ENCODE peak calls at places on chromosomes 6 and 20, in six cellular contexts. One of them, this sample, is unnamed.

GRCh38 chr20:4544765-4545164 is 176.9 kb upstream of the PRND start:
- DNase-seq in heart left ventricle: no peak
- DNase-seq in uterus: no peak
- DNase-seq in breast epithelium: no peak
- DNase-seq in adrenal gland: no peak
- DNase-seq in tibial nerve: no peak
- DNase-seq in this sample: no peak

GRCh38 chr6:100371591-100371990 is 93.1 kb downstream of the SIM1 start:
- DNase-seq in tibial nerve: no peak
- DNase-seq in adrenal gland: no peak
- DNase-seq in uterus: no peak
- DNase-seq in heart left ventricle: no peak
- DNase-seq in breast epithelium: no peak
- DNase-seq in this sample: no peak

GRCh38 chr20:22716824-22717351 is 132.5 kb upstream of the FOXA2 start:
- DNase-seq in tibial nerve: no peak
- DNase-seq in breast epithelium: peak; percentile 23
- DNase-seq in uterus: no peak
- DNase-seq in heart left ventricle: no peak
- DNase-seq in adrenal gland: no peak
- DNase-seq in this sample: peak; percentile 62

GRCh38 chr6:110658621-110659211 is 156.6 kb downstream of the CDK19 start:
- DNase-seq in adrenal gland: no peak
- DNase-seq in uterus: no peak
- DNase-seq in breast epithelium: no peak
- DNase-seq in heart left ventricle: no peak
- DNase-seq in tibial nerve: no peak
- DNase-seq in this sample: no peak

GRCh38 chr20:1299522-1299921 is 29.4 kb downstream of the SDCBP2 start:
- DNase-seq in adrenal gland: no peak
- DNase-seq in tibial nerve: no peak
- DNase-seq in heart left ventricle: no peak
- DNase-seq in breast epithelium: no peak
- DNase-seq in uterus: no peak
- DNase-seq in this sample: peak; percentile 26

GRCh38 chr6:142784344-142784743 is 160.6 kb downstream of the HIVEP2 start:
- DNase-seq in adrenal gland: no peak
- DNase-seq in uterus: no peak
- DNase-seq in breast epithelium: no peak
- DNase-seq in heart left ventricle: no peak
- DNase-seq in tibial nerve: no peak
- DNase-seq in this sample: peak; percentile 38

GRCh38 chr6:38404900-38405556 is 234.7 kb downstream of the BTBD9 start:
- DNase-seq in heart left ventricle: no peak
- DNase-seq in adrenal gland: no peak
- DNase-seq in breast epithelium: no peak
- DNase-seq in uterus: no peak
- DNase-seq in tibial nerve: no peak
- DNase-seq in this sample: peak; percentile 51

GRCh38 chr6:42428326-42429041 is 23.2 kb downstream of the TRERF1 start:
- DNase-seq in adrenal gland: peak; percentile 83
- DNase-seq in uterus: no peak
- DNase-seq in breast epithelium: no peak
- DNase-seq in tibial nerve: no peak
- DNase-seq in heart left ventricle: peak; percentile 47
- DNase-seq in this sample: no peak

GRCh38 chr6:48630511-48630910 is 519.5 kb upstream of the PTCHD4 start:
- DNase-seq in adrenal gland: no peak
- DNase-seq in breast epithelium: no peak
- DNase-seq in heart left ventricle: no peak
- DNase-seq in tibial nerve: no peak
- DNase-seq in uterus: no peak
- DNase-seq in this sample: no peak

GRCh38 chr6:130993292-130993765 is 69.7 kb downstream of the EPB41L2 start:
- DNase-seq in breast epithelium: no peak
- DNase-seq in uterus: no peak
- DNase-seq in adrenal gland: peak; percentile 84
- DNase-seq in tibial nerve: no peak
- DNase-seq in heart left ventricle: no peak
- DNase-seq in this sample: no peak

GRCh38 chr6:22145823-22146379 is 150.9 kb downstream of the PRL start:
- DNase-seq in heart left ventricle: peak; percentile 27
- DNase-seq in tibial nerve: no peak
- DNase-seq in uterus: peak; percentile 26
- DNase-seq in breast epithelium: no peak
- DNase-seq in adrenal gland: peak; percentile 60
- DNase-seq in this sample: peak; percentile 6

GRCh38 chr6:105045546-105045945 is 88.6 kb downstream of the LIN28B start:
- DNase-seq in uterus: no peak
- DNase-seq in tibial nerve: no peak
- DNase-seq in breast epithelium: no peak
- DNase-seq in adrenal gland: no peak
- DNase-seq in heart left ventricle: no peak
- DNase-seq in this sample: no peak

GRCh38 chr6:34003962-34004361 is 141.9 kb downstream of the GRM4 start:
- DNase-seq in heart left ventricle: no peak
- DNase-seq in tibial nerve: no peak
- DNase-seq in breast epithelium: no peak
- DNase-seq in uterus: no peak
- DNase-seq in adrenal gland: no peak
- DNase-seq in this sample: no peak

GRCh38 chr6:131383421-131384411 is 189.3 kb upstream of the ARG1 start:
- DNase-seq in adrenal gland: peak; percentile 55
- DNase-seq in uterus: no peak
- DNase-seq in tibial nerve: peak; percentile 15
- DNase-seq in heart left ventricle: no peak
- DNase-seq in breast epithelium: no peak
- DNase-seq in this sample: no peak

GRCh38 chr6:108108374-108108773 is 33.8 kb upstream of the OSTM1 start:
- DNase-seq in tibial nerve: no peak
- DNase-seq in breast epithelium: no peak
- DNase-seq in uterus: no peak
- DNase-seq in adrenal gland: no peak
- DNase-seq in heart left ventricle: no peak
- DNase-seq in this sample: no peak

GRCh38 chr6:3813150-3813780 is 35.9 kb upstream of the FAM50B start:
- DNase-seq in heart left ventricle: peak; percentile 86
- DNase-seq in adrenal gland: peak; percentile 76
- DNase-seq in breast epithelium: no peak
- DNase-seq in uterus: peak; percentile 69
- DNase-seq in tibial nerve: no peak
- DNase-seq in this sample: peak; percentile 93

GRCh38 chr6:139240161-139241010 is 51.4 kb downstream of the TXLNB start:
- DNase-seq in breast epithelium: peak; percentile 23
- DNase-seq in tibial nerve: no peak
- DNase-seq in heart left ventricle: no peak
- DNase-seq in uterus: no peak
- DNase-seq in adrenal gland: no peak
- DNase-seq in this sample: no peak

GRCh38 chr6:103554911-103555310 is 1304.8 kb downstream of the HACE1 start:
- DNase-seq in breast epithelium: no peak
- DNase-seq in uterus: no peak
- DNase-seq in adrenal gland: no peak
- DNase-seq in tibial nerve: no peak
- DNase-seq in heart left ventricle: no peak
- DNase-seq in this sample: no peak

GRCh38 chr6:99130897-99131873 is 183.4 kb upstream of the FBXL4 start:
- DNase-seq in tibial nerve: no peak
- DNase-seq in heart left ventricle: no peak
- DNase-seq in breast epithelium: no peak
- DNase-seq in uterus: no peak
- DNase-seq in adrenal gland: no peak
- DNase-seq in this sample: no peak

GRCh38 chr6:107576852-107577251 is 86.9 kb downstream of the SOBP start:
- DNase-seq in breast epithelium: no peak
- DNase-seq in adrenal gland: no peak
- DNase-seq in uterus: no peak
- DNase-seq in tibial nerve: no peak
- DNase-seq in heart left ventricle: no peak
- DNase-seq in this sample: no peak

GRCh38 chr6:130337534-130337933 is 28.3 kb upstream of the TMEM200A start:
- DNase-seq in tibial nerve: no peak
- DNase-seq in uterus: no peak
- DNase-seq in adrenal gland: no peak
- DNase-seq in heart left ventricle: no peak
- DNase-seq in breast epithelium: no peak
- DNase-seq in this sample: no peak

GRCh38 chr6:33312361-33313104 is 1.3 kb downstream of the TAPBP start:
- DNase-seq in uterus: peak; percentile 77
- DNase-seq in adrenal gland: peak; percentile 95
- DNase-seq in heart left ventricle: peak; percentile 65
- DNase-seq in tibial nerve: peak; percentile 61
- DNase-seq in breast epithelium: peak; percentile 87
- DNase-seq in this sample: peak; percentile 95

GRCh38 chr6:31158863-31159855 is 770 bp downstream of the TCF19 start:
- DNase-seq in uterus: no peak
- DNase-seq in heart left ventricle: no peak
- DNase-seq in tibial nerve: no peak
- DNase-seq in adrenal gland: no peak
- DNase-seq in breast epithelium: no peak
- DNase-seq in this sample: no peak
- TF ChIP-seq CTCF in uterus: no peak
- TF ChIP-seq CTCF in heart left ventricle: no peak
- TF ChIP-seq CTCF in tibial nerve: no peak
- TF ChIP-seq CTCF in adrenal gland: no peak
- TF ChIP-seq CTCF in breast epithelium: no peak
- TF ChIP-seq CTCF in this sample: no peak

DNA sequence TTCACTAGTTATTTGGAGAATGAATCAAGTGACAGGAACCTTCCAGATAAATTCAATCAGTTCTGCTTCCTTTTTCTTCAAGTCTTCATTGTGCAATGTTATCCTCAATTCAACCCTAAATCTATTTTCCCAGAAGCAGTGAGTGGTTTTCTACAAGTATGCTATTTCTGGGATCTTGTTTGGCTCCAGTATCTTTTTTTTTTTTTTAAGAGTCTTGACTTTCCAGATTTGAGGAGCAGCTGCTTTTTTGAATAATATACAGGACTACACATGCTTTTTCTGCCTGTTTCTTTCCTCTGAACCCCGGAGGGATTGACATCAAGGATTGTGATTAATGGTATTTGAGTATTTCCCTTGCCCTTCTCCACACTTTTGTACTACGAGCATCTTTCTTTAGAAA is 339.2 kb upstream of the JAG1 start:
- DNase-seq in breast epithelium: no peak
- DNase-seq in uterus: no peak
- DNase-seq in tibial nerve: no peak
- DNase-seq in heart left ventricle: no peak
- DNase-seq in adrenal gland: no peak
- DNase-seq in this sample: no peak
- H3K4me3 ChIP-seq in breast epithelium: no peak overlapping the region
- H3K4me3 ChIP-seq in uterus: no peak overlapping the region
- H3K4me3 ChIP-seq in tibial nerve: no peak overlapping the region
- H3K4me3 ChIP-seq in heart left ventricle: no peak overlapping the region
- H3K4me3 ChIP-seq in adrenal gland: no peak overlapping the region
- H3K4me3 ChIP-seq in this sample: no peak overlapping the region

GRCh38 chr6:36028887-36029324 is 1.3 kb downstream of the MAPK14 start:
- DNase-seq in adrenal gland: peak; percentile 87
- DNase-seq in uterus: peak; percentile 71
- DNase-seq in tibial nerve: peak; percentile 51
- DNase-seq in breast epithelium: no peak
- DNase-seq in heart left ventricle: peak; percentile 73
- DNase-seq in this sample: peak; percentile 97
- TF ChIP-seq POLR2A in adrenal gland: peak; percentile 70
- TF ChIP-seq POLR2A in uterus: no peak
- TF ChIP-seq POLR2A in tibial nerve: peak; percentile 16
- TF ChIP-seq POLR2A in breast epithelium: no peak
- TF ChIP-seq POLR2A in heart left ventricle: no peak
- TF ChIP-seq POLR2A in this sample: no peak

DNA sequence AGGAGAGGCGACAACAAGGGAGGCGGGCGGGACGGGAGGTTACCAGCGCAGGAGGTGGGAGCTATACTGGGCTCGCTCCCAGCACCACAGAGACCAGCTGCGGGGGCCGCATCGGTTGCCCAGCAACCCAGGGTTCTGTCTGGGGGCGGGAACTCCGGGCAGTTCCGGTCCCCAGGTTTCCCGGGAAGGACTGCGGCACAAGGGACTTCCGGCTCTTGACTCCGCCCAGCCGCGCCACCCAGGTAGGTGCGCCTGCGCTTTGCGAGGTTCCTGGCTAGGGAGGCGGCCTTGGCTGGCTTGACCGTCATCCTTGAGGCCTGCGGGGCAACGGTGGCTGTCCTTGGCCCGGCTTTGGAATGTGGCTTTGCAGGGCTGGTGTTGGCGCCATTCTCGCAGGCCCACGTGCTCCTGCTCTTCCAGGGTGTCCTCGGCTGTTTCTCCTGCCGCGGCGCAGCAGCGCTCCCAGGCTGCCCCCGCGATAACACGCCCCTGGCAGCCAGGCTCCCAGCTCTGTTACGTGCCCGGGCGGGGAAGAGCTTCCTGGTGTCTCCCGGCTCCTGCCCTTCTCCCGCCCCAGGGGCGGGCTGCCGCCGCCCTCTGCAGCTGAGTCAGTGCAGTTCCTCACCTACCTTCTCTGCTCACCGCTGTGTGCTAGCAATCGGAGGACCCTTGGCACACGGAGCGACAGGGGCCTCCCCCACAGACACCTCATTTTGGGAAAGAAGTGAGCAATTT is at the start of gene RSPH3:
- DNase-seq in heart left ventricle: peak; percentile 91
- DNase-seq in uterus: peak; percentile 87
- DNase-seq in breast epithelium: peak; percentile 96
- DNase-seq in adrenal gland: peak; percentile 98
- DNase-seq in tibial nerve: peak; percentile 85
- DNase-seq in this sample: peak; percentile 98
- TF ChIP-seq CTCF in heart left ventricle: no peak
- TF ChIP-seq CTCF in uterus: peak; percentile 36
- TF ChIP-seq CTCF in breast epithelium: no peak
- TF ChIP-seq CTCF in adrenal gland: peak; percentile 42
- TF ChIP-seq CTCF in tibial nerve: no peak
- TF ChIP-seq CTCF in this sample: peak; percentile 25

This sample was measured in thyroid gland.